ENCODE peak calls at places on chromosomes 1 and 21, in ten cellular contexts. U is adrenal gland; I is HCT116; H is stimulated activated CD4-positive, alpha-beta T cell treated with anti-CD3 and anti-CD28 coated beads, Interleukin-1b, Interleukin-23, amount 100 ng/mL, for 4 hours; S is HFF-Myc; O is 8988T; W is NK-92 treated with Interleukin-12 subunit alpha and Interleukin-12 subunit beta, amount 100 ng/mL, for 24 hours; T is activated naive CD4-positive, alpha-beta T cell; G is GM04503; X is HEK293T. Z is an unnamed sample.

GRCh38 chr1:92698932-92699331 is 86.0 kb downstream of the EVI5 start:
- DNase-seq in U (no peak), I (no peak), H (no peak), S (no peak), O (no peak), W (no peak), T (no peak), G (no peak), X (no peak), Z (no peak)

GRCh38 chr1:2314803-2315710 is 76.3 kb downstream of the MORN1 start:
- DNase-seq in U (no peak), I (no peak), H (peak; percentile 54), S (no peak), O (peak; percentile 94), W (no peak), T (no peak), G (no peak), X (peak; percentile 86), Z (no peak)

GRCh38 chr1:114468710-114469468 is 42.1 kb downstream of the TRIM33 start:
- DNase-seq in U (no peak), I (no peak), H (no peak), S (no peak), O (no peak), W (no peak), T (no peak), G (no peak), X (no peak), Z (no peak)

GRCh38 chr1:45359882-45360513 is 19.8 kb upstream of the MUTYH start:
- DNase-seq in U (peak; percentile 69), I (no peak), H (peak; percentile 18), S (no peak), O (no peak), W (no peak), T (no peak), G (no peak), X (peak; percentile 53), Z (peak; percentile 23)

GRCh38 chr1:241470908-241471610 is 48.5 kb downstream of the FH start:
- DNase-seq in U (no peak), I (no peak), H (no peak), S (no peak), O (no peak), W (no peak), T (no peak), G (no peak), X (no peak), Z (no peak)

GRCh38 chr1:99533909-99534907 is 111.7 kb upstream of the PALMD start:
- DNase-seq in U (no peak), I (no peak), H (no peak), S (no peak), O (no peak), W (no peak), T (no peak), G (no peak), X (no peak), Z (no peak)

GRCh38 chr1:244316986-244317655 is 134.6 kb downstream of the ADSS2 start:
- DNase-seq in U (no peak), I (no peak), H (no peak), S (no peak), O (no peak), W (no peak), T (no peak), G (no peak), X (no peak), Z (no peak)

GRCh38 chr1:226572325-226572726 is 23.8 kb downstream of the STUM start:
- DNase-seq in U (no peak), I (no peak), H (no peak), S (no peak), O (no peak), W (no peak), T (no peak), G (no peak), X (no peak), Z (no peak)

GRCh38 chr1:29990304-29990703 is 733.1 kb downstream of the MATN1 start:
- DNase-seq in U (no peak), I (no peak), H (no peak), S (no peak), O (no peak), W (no peak), T (no peak), G (no peak), X (no peak), Z (no peak)

GRCh38 chr21:16102113-16102512 is 372.3 kb downstream of the USP25 start:
- DNase-seq in U (no peak), I (no peak), H (no peak), S (no peak), O (no peak), W (no peak), T (no peak), G (no peak), X (no peak), Z (no peak)

GRCh38 chr21:34589511-34590282 is 25.2 kb downstream of the RCAN1 start:
- DNase-seq in U (no peak), I (no peak), H (no peak), S (no peak), O (no peak), W (no peak), T (no peak), G (no peak), X (no peak), Z (no peak)

GRCh38 chr1:68140536-68140935 is 90.1 kb upstream of the DIRAS3 start:
- DNase-seq in U (no peak), I (no peak), H (no peak), S (no peak), O (no peak), W (no peak), T (no peak), G (no peak), X (no peak), Z (no peak)

GRCh38 chr1:208607616-208608015 is 363.4 kb upstream of the PLXNA2 start:
- DNase-seq in U (no peak), I (no peak), H (no peak), S (no peak), O (no peak), W (no peak), T (no peak), G (no peak), X (no peak), Z (no peak)

GRCh38 chr1:95321516-95321915 is 87.5 kb downstream of the RWDD3 start:
- DNase-seq in U (no peak), I (no peak), H (no peak), S (no peak), O (no peak), W (no peak), T (no peak), G (no peak), X (no peak), Z (no peak)

GRCh38 chr1:156482276-156482675 is 18.3 kb downstream of the MEF2D start:
- DNase-seq in U (no peak), I (no peak), H (no peak), S (no peak), O (no peak), W (no peak), T (no peak), G (no peak), X (no peak), Z (no peak)

GRCh38 chr1:119808491-119808890 is 2.8 kb downstream of the REG4 start:
- DNase-seq in U (no peak), I (no peak), H (no peak), S (no peak), O (no peak), W (no peak), T (no peak), G (no peak), X (no peak), Z (no peak)

GRCh38 chr1:205700865-205701401 is 20.6 kb upstream of the SLC45A3 start:
- DNase-seq in U (no peak), I (no peak), H (no peak), S (no peak), O (no peak), W (no peak), T (no peak), G (no peak), X (no peak), Z (no peak)

GRCh38 chr21:33063907-33064622 is 5.9 kb upstream of the OLIG1 start:
- DNase-seq in U (no peak), I (no peak), H (no peak), S (no peak), O (no peak), W (no peak), T (no peak), G (no peak), X (no peak), Z (no peak)

GRCh38 chr1:87134625-87135024 is 194.1 kb upstream of the LMO4 start:
- DNase-seq in U (no peak), I (no peak), H (no peak), S (no peak), O (no peak), W (no peak), T (no peak), G (no peak), X (no peak), Z (no peak)